ENCODE peak calls at places on chromosome 16, in ten cellular contexts. One of them, this sample, is unnamed.

GRCh38 chr16:46972429-46972970 is 974 bp downstream of the DNAJA2 start:
- DNase-seq in osteoblast: peak; percentile 88
- DNase-seq in ELR: peak; percentile 57
- DNase-seq in HFFc6: peak; percentile 15
- DNase-seq in HFF-Myc: no peak
- DNase-seq in iris pigment epithelial cell: peak; percentile 43
- DNase-seq in mesenchymal stem cell: peak; percentile 33
- DNase-seq in retina: no peak
- DNase-seq in AG20443: peak; percentile 47
- DNase-seq in endothelial cell: no peak
- DNase-seq in this sample: peak; percentile 45

GRCh38 chr16:969508-970378 is 1.0 kb downstream of the LMF1 start:
- DNase-seq in retina: no peak
- DNase-seq in osteoblast: peak; percentile 94
- DNase-seq in HFFc6: no peak
- DNase-seq in mesenchymal stem cell: no peak
- DNase-seq in AG20443: peak; percentile 74
- DNase-seq in iris pigment epithelial cell: peak; percentile 22
- DNase-seq in HFF-Myc: no peak
- DNase-seq in endothelial cell: no peak
- DNase-seq in ELR: no peak
- DNase-seq in this sample: peak; percentile 28

GRCh38 chr16:632486-633335 is 1.9 kb downstream of the WFIKKN1 start:
- DNase-seq in osteoblast: no peak
- DNase-seq in HFF-Myc: no peak
- DNase-seq in AG20443: no peak
- DNase-seq in mesenchymal stem cell: no peak
- DNase-seq in ELR: no peak
- DNase-seq in HFFc6: no peak
- DNase-seq in iris pigment epithelial cell: no peak
- DNase-seq in endothelial cell: peak; percentile 6
- DNase-seq in retina: no peak
- DNase-seq in this sample: no peak

GRCh38 chr16:73066927-73067670 is 19.2 kb upstream of the ZFHX3 start:
- DNase-seq in endothelial cell: no peak
- DNase-seq in mesenchymal stem cell: peak; percentile 82
- DNase-seq in osteoblast: peak; percentile 70
- DNase-seq in ELR: peak; percentile 61
- DNase-seq in retina: peak; percentile 57
- DNase-seq in iris pigment epithelial cell: peak; percentile 66
- DNase-seq in AG20443: no peak
- DNase-seq in HFF-Myc: no peak
- DNase-seq in HFFc6: no peak
- DNase-seq in this sample: peak; percentile 49

GRCh38 chr16:977096-977701 is 4.4 kb upstream of the SOX8 start:
- DNase-seq in osteoblast: no peak
- DNase-seq in iris pigment epithelial cell: no peak
- DNase-seq in retina: peak; percentile 71
- DNase-seq in ELR: no peak
- DNase-seq in AG20443: no peak
- DNase-seq in HFF-Myc: no peak
- DNase-seq in mesenchymal stem cell: no peak
- DNase-seq in endothelial cell: no peak
- DNase-seq in HFFc6: no peak
- DNase-seq in this sample: no peak

GRCh38 chr16:25605381-25605780 is 86.4 kb upstream of the HS3ST4 start:
- DNase-seq in endothelial cell: no peak
- DNase-seq in osteoblast: no peak
- DNase-seq in retina: no peak
- DNase-seq in HFFc6: no peak
- DNase-seq in iris pigment epithelial cell: no peak
- DNase-seq in HFF-Myc: no peak
- DNase-seq in AG20443: no peak
- DNase-seq in ELR: no peak
- DNase-seq in mesenchymal stem cell: no peak
- DNase-seq in this sample: no peak

GRCh38 chr16:2196162-2196980 is at the start of gene CASKIN1:
- DNase-seq in HFF-Myc: no peak
- DNase-seq in retina: no peak
- DNase-seq in osteoblast: peak; percentile 96
- DNase-seq in mesenchymal stem cell: no peak
- DNase-seq in endothelial cell: peak; percentile 42
- DNase-seq in HFFc6: no peak
- DNase-seq in iris pigment epithelial cell: peak; percentile 14
- DNase-seq in AG20443: peak; percentile 60
- DNase-seq in ELR: peak; percentile 28
- DNase-seq in this sample: no peak

GRCh38 chr16:51114369-51114768 is 36.7 kb downstream of the SALL1 start:
- DNase-seq in endothelial cell: no peak
- DNase-seq in AG20443: no peak
- DNase-seq in retina: peak; percentile 80
- DNase-seq in osteoblast: no peak
- DNase-seq in HFF-Myc: no peak
- DNase-seq in mesenchymal stem cell: no peak
- DNase-seq in HFFc6: no peak
- DNase-seq in iris pigment epithelial cell: no peak
- DNase-seq in ELR: no peak
- DNase-seq in this sample: no peak

GRCh38 chr16:64826374-64826773 is 295.5 kb downstream of the CDH11 start:
- DNase-seq in AG20443: no peak
- DNase-seq in osteoblast: no peak
- DNase-seq in HFF-Myc: no peak
- DNase-seq in endothelial cell: no peak
- DNase-seq in ELR: no peak
- DNase-seq in mesenchymal stem cell: no peak
- DNase-seq in retina: no peak
- DNase-seq in iris pigment epithelial cell: peak; percentile 43
- DNase-seq in HFFc6: no peak
- DNase-seq in this sample: peak; percentile 8

This sample was measured in EL.